ENCODE peak calls at places on chromosomes 6 and 20, in ten cellular contexts. H is SJSA1; Z is uterus; P is right lobe of liver; C is neuronal stem cell; D is mammary epithelial cell; O is ascending aorta; L is A673; A is adrenal gland; M is CD4-positive, CD25-positive, alpha-beta regulatory T cell. G is an unnamed sample.
A peak's percentile ranks its signal among the peaks of the same experiment; 100 is the strongest.

GRCh38 chr20:34512266-34512954 is 3.8 kb upstream of the DYNLRB1 start:
- DNase-seq in H (no peak), Z (no peak), P (no peak), C (no peak), D (no peak), O (no peak), L (no peak), A (no peak), M (no peak), G (no peak)

GRCh38 chr6:11616200-11616611 is 78.7 kb downstream of the TMEM170B start:
- DNase-seq in H (peak; percentile 94), Z (no peak), P (no peak), C (no peak), D (no peak), O (no peak), L (no peak), A (no peak), M (no peak), G (no peak)

GRCh38 chr6:82893889-82894652 is 171.6 kb downstream of the UBE3D start:
- DNase-seq in H (no peak), Z (no peak), P (no peak), C (no peak), D (no peak), O (no peak), L (no peak), A (no peak), M (no peak), G (no peak)

GRCh38 chr6:33863084-33863483 is 59.3 kb upstream of the MLN start:
- DNase-seq in H (no peak), Z (no peak), P (no peak), C (no peak), D (no peak), O (no peak), L (no peak), A (no peak), M (no peak), G (no peak)

GRCh38 chr6:43856005-43856765 is 86.2 kb downstream of the VEGFA start:
- DNase-seq in H (peak; percentile 58), Z (no peak), P (peak; percentile 76), C (no peak), D (peak; percentile 45), O (no peak), L (no peak), A (peak; percentile 75), M (no peak), G (peak; percentile 30)

GRCh38 chr6:137903933-137904821 is 37.1 kb downstream of the TNFAIP3 start:
- DNase-seq in H (no peak), Z (no peak), P (no peak), C (no peak), D (peak; percentile 55), O (no peak), L (no peak), A (no peak), M (no peak), G (no peak)

GRCh38 chr6:53011993-53012392 is 16.9 kb upstream of the GSTA4 start:
- DNase-seq in H (no peak), Z (no peak), P (no peak), C (no peak), D (no peak), O (no peak), L (no peak), A (no peak), M (no peak), G (no peak)

GRCh38 chr6:112660626-112661025 is 313.5 kb downstream of the RFPL4B start:
- DNase-seq in H (no peak), Z (no peak), P (no peak), C (no peak), D (no peak), O (no peak), L (no peak), A (no peak), M (no peak), G (no peak)

GRCh38 chr20:46152824-46153586 is 34.9 kb downstream of the CD40 start:
- DNase-seq in H (no peak), Z (no peak), P (no peak), C (no peak), D (no peak), O (no peak), L (no peak), A (no peak), M (no peak), G (no peak)

GRCh38 chr6:108810057-108810643 is 38.1 kb upstream of the ARMC2 start:
- DNase-seq in H (no peak), Z (no peak), P (no peak), C (no peak), D (no peak), O (no peak), L (no peak), A (no peak), M (no peak), G (no peak)
- H3K4me1 ChIP-seq in H (peaks cover 6% of the 10 kb centered on the region), Z (no peaks in the 10 kb centered on the region), P (no peaks in the 10 kb centered on the region), C (no peaks in the 10 kb centered on the region), D (no peaks in the 10 kb centered on the region), O (no peaks in the 10 kb centered on the region), L (no peaks in the 10 kb centered on the region), A (no peaks in the 10 kb centered on the region), M (no peaks in the 10 kb centered on the region), G (no peaks in the 10 kb centered on the region)

DNA sequence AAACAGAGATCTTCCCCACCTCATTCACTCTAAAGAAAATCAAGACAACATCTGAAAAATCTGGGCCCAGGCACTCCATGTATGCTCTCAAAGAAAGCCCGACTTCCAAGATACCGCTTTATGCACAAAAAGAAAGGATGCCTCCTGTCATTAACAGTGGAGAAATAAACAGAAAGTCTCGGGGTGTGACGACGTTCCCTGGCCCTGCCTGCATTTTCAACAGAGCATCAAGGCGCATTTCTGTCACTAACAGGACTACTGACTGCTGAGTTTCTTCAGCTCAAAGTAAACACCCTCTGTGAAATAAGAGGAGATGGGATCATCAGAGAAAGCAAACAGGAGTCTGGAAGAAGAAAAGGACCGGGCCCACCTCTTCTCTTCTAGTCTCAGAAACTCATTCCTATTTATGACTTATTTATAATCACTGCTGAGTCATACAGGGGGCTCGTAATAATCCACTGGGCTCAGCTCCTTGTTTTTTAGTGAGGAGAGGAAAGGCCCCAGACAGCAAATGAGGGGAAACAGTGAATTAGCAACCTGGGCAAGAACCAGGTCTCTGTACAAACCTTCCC is 99.7 kb downstream of the ZMYND8 start:
- DNase-seq in H (peak; percentile 54), Z (no peak), P (no peak), C (no peak), D (no peak), O (no peak), L (peak; percentile 36), A (no peak), M (no peak), G (no peak)
- H3K36me3 ChIP-seq in H (peaks cover 34% of the 10 kb centered on the region), Z (no peaks in the 10 kb centered on the region), P (no peaks in the 10 kb centered on the region), C (peaks cover 96% of the 10 kb centered on the region), D (peaks cover 9% of the 10 kb centered on the region), O (no peaks in the 10 kb centered on the region), L (peaks cover 11% of the 10 kb centered on the region), A (no peaks in the 10 kb centered on the region), M (peaks cover 52% of the 10 kb centered on the region), G (peaks cover 51% of the 10 kb centered on the region)

GRCh38 chr20:59030911-59031310 is 1.2 kb downstream of the ATP5F1E start:
- DNase-seq in H (no peak), Z (no peak), P (no peak), C (no peak), D (no peak), O (no peak), L (no peak), A (no peak), M (no peak), G (no peak)

GRCh38 chr20:59033093-59033492 is 958 bp upstream of the ATP5F1E start:
- DNase-seq in H (no peak), Z (no peak), P (no peak), C (no peak), D (no peak), O (no peak), L (no peak), A (no peak), M (no peak), G (no peak)

GRCh38 chr20:59031326-59032022 is 661 bp downstream of the ATP5F1E start:
- DNase-seq in H (no peak), Z (no peak), P (no peak), C (no peak), D (no peak), O (no peak), L (no peak), A (no peak), M (peak; percentile 26), G (no peak)

GRCh38 chr20:59032713-59033059 is 551 bp upstream of the ATP5F1E start:
- DNase-seq in H (no peak), Z (no peak), P (no peak), C (no peak), D (no peak), O (no peak), L (no peak), A (peak; percentile 31), M (no peak), G (no peak)

DNA sequence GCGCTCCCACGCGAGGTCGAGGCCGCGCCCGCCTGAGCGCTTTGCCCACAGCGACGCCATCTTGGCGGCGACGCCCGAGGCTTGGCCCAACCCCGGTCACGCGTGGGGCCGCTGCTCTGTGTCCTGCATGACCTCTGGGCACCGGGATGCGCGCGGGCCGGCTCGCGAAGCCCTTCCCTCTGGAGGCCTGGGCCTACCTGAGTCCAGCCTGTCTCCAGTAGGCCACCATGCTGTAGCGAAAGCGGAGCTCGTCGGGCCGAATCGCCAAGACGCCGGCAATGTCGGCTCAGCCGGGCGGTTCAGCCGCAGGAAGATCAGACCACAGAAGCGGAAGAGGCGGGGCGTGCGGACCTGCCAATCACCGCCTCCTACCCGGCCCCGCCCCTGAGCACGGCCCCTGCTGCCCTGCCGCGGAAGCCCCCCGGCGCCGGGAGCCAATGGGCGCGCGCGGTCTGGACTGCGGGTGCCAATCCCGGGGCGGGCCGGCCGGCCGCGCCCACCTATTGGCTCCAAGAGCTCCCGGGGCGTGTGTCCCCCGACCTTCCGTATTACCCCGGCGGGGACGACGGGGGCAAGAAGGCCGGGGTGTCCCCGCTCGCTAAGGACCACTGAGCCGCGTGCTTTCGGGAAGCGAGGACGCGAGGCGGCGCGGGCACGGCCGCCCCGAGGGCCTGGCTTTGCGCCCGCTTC is at the start of gene ATP5F1E:
- DNase-seq in H (peak; percentile 96), Z (peak; percentile 93), P (peak; percentile 97), C (peak; percentile 94), D (peak; percentile 94), O (peak; percentile 98), L (peak; percentile 97), A (peak; percentile 97), M (peak; percentile 97), G (peak; percentile 95)
- H3K4me1 ChIP-seq in H (peaks cover 42% of the 10 kb centered on the region), Z (peaks cover 5% of the 10 kb centered on the region), P (peaks cover 5% of the 10 kb centered on the region), C (peaks cover 4% of the 10 kb centered on the region), D (peaks cover 32% of the 10 kb centered on the region), O (no peaks in the 10 kb centered on the region), L (peaks cover 28% of the 10 kb centered on the region), A (peaks cover 22% of the 10 kb centered on the region), M (peaks cover 53% of the 10 kb centered on the region), G (peaks cover 41% of the 10 kb centered on the region)

DNA sequence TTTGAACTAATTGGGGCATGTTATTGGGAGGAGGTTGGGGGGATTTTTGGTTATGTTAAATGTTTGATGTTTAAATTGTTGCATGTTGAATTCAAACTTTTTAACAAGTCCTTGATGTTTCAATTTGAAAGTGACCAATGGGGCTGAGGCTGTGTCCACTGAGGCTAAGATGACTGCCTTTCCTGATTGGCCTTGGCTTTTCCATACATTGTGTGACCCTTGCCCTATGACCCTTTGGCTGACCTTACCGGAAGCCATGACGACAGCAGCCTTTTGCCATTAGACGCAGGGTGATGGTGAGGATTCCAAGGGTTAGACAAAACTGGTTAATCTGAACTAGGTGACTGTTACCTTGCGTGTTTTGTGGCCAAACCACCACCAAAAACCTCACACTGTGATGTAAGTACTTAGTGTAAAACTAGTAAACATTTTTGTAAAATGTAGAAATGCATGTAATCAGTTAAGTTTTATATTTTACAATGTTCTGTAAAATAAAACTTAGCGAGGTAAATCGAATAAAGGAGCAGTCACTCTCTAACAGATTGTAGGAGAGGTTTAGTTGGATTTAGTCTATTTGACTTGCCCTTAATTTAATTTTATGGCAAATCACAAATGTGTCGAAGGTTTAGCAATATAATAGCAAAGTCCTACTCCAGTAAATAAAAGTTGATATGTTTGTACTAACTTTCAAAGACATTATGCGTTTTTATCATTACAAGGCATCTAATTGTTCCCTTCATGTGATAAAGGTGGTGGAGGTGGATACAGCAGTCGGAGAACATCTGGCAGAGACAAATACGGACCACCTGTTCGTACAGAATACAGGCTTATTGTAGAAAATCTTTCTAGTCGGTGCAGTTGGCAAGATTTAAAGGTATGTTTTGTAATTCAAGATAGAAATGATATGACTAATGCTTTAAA is 1.6 kb downstream of the SRSF6 start:
- DNase-seq in H (no peak), Z (peak; percentile 22), P (no peak), C (peak; percentile 14), D (peak; percentile 21), O (peak; percentile 44), L (peak; percentile 42), A (peak; percentile 10), M (no peak), G (no peak)
- H3K36me3 ChIP-seq in H (peaks cover 55% of the 10 kb centered on the region), Z (no peaks in the 10 kb centered on the region), P (peaks cover 18% of the 10 kb centered on the region), C (peaks cover 56% of the 10 kb centered on the region), D (peaks cover 47% of the 10 kb centered on the region), O (peaks cover 38% of the 10 kb centered on the region), L (peaks cover 56% of the 10 kb centered on the region), A (no peaks in the 10 kb centered on the region), M (peaks cover 53% of the 10 kb centered on the region), G (peaks cover 50% of the 10 kb centered on the region)

G was measured in heart right ventricle.